ENCODE peak calls at places on chromosomes 1 and 21, in eight cellular contexts. Q, L, F, K, I, O, H and R are unnamed samples.

GRCh38 chr1:232987741-232988140 is 37.3 kb downstream of the NTPCR start:
- DNase-seq in H (no peak), Q (no peak), L (no peak), K (no peak), F (no peak), I (no peak), O (no peak), R (no peak)

GRCh38 chr21:44067011-44067839 is 40.0 kb upstream of the PWP2 start:
- DNase-seq in I (no peak), F (no peak), O (no peak), Q (no peak), H (no peak), K (no peak), L (no peak), R (no peak)

GRCh38 chr1:115545791-115546733 is 95.7 kb upstream of the VANGL1 start:
- DNase-seq in H (no peak), F (peak; percentile 97), L (no peak), O (no peak), K (peak; percentile 36), I (no peak), Q (peak; percentile 68), R (peak; percentile 46)

GRCh38 chr1:1014896-1015681 is 1.8 kb downstream of the ISG15 start:
- DNase-seq in Q (no peak), I (no peak), F (no peak), O (no peak), L (no peak), H (no peak), K (no peak), R (no peak)

GRCh38 chr1:98316286-98316685 is 345.2 kb upstream of the SNX7 start:
- DNase-seq in K (no peak), H (no peak), Q (no peak), F (peak; percentile 46), O (no peak), I (no peak), L (no peak), R (no peak)

GRCh38 chr1:107879338-107879737 is 85.6 kb downstream of the VAV3 start:
- DNase-seq in O (no peak), F (peak; percentile 13), K (no peak), Q (no peak), I (no peak), L (no peak), H (no peak), R (no peak)

GRCh38 chr1:154627247-154628121 is 19.5 kb upstream of the ADAR start:
- DNase-seq in H (peak; percentile 92), I (peak; percentile 89), F (peak; percentile 83), L (peak; percentile 88), O (peak; percentile 94), K (peak; percentile 95), Q (peak; percentile 90), R (peak; percentile 95)

GRCh38 chr1:221074325-221074724 is 195.1 kb downstream of the HLX start:
- DNase-seq in K (no peak), H (no peak), O (no peak), Q (no peak), F (no peak), I (no peak), L (no peak), R (no peak)

GRCh38 chr1:215181518-215181917 is 99.0 kb downstream of the KCNK2 start:
- DNase-seq in H (no peak), O (no peak), L (no peak), I (no peak), K (no peak), Q (no peak), F (peak; percentile 8), R (no peak)

GRCh38 chr21:42162831-42163510 is 56.0 kb upstream of the ABCG1 start:
- DNase-seq in O (no peak), K (no peak), Q (no peak), L (no peak), I (no peak), H (no peak), F (peak; percentile 23), R (no peak)

GRCh38 chr21:41671859-41672542 is 94.9 kb downstream of the RIPK4 start:
- DNase-seq in I (no peak), K (no peak), H (no peak), Q (peak; percentile 49), L (no peak), O (no peak), F (no peak), R (no peak)

GRCh38 chr1:2587071-2587859 is 688 bp downstream of the PRXL2B start:
- DNase-seq in K (no peak), O (no peak), I (no peak), L (no peak), F (peak; percentile 12), H (no peak), Q (no peak), R (no peak)

GRCh38 chr21:44482581-44483287 is 27.4 kb downstream of the LRRC3 start:
- DNase-seq in Q (no peak), I (no peak), L (no peak), F (no peak), K (no peak), O (no peak), H (no peak), R (no peak)

GRCh38 chr1:241711326-241711725 is 59.2 kb downstream of the WDR64 start:
- DNase-seq in I (no peak), F (no peak), H (no peak), L (no peak), K (no peak), Q (no peak), O (no peak), R (no peak)

GRCh38 chr1:86471296-86471695 is 2.6 kb downstream of the CLCA1 start:
- DNase-seq in I (no peak), O (no peak), F (no peak), L (no peak), K (no peak), H (no peak), Q (no peak), R (no peak)

GRCh38 chr1:216553040-216553439 is 129.8 kb upstream of the USH2A start:
- DNase-seq in I (no peak), Q (no peak), K (no peak), F (no peak), L (no peak), O (no peak), H (no peak), R (no peak)

GRCh38 chr21:31354604-31355443 is 10.8 kb upstream of the TIAM1 start:
- DNase-seq in H (no peak), I (no peak), K (no peak), O (no peak), Q (no peak), F (peak; percentile 99), L (peak; percentile 68), R (no peak)

GRCh38 chr1:67687649-67688048 is 2.6 kb downstream of the GADD45A start:
- DNase-seq in I (no peak), Q (no peak), K (no peak), L (no peak), F (peak; percentile 34), H (no peak), O (no peak), R (no peak)

GRCh38 chr1:30718636-30719405 is 4.6 kb downstream of the MATN1 start:
- DNase-seq in I (peak; percentile 97), K (peak; percentile 79), L (peak; percentile 73), O (peak; percentile 96), H (peak; percentile 98), F (peak; percentile 96), Q (peak; percentile 91), R (peak; percentile 79)

GRCh38 chr1:193730017-193730416 is 543.6 kb upstream of the B3GALT2 start:
- DNase-seq in O (no peak), I (no peak), Q (no peak), L (no peak), H (no peak), F (no peak), K (no peak), R (no peak)

GRCh38 chr1:172585861-172586260 is 52.9 kb downstream of the SUCO start:
- DNase-seq in L (no peak), H (no peak), O (no peak), F (peak; percentile 52), Q (no peak), K (no peak), I (no peak), R (no peak)

DNA sequence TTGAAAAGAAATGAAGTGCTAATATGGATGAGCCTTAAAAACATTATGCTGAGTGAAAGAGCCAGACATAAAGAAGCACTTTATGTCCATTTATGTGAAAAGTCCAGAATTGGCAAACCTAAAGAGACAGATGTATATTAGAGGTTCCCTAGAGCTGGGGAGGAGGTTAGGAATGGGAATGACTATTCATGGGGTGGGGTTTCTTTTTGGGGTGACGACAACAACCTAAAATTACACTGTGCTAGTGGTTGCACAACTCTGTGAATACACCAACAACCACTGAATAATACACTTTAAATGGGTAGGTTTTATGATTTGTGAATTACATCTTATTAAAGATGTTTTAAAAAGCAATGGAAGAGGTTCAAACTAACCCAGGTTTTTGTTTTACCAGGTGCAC is 259.9 kb downstream of the RHOU start:
- DNase-seq in L (no peak), K (no peak), O (no peak), Q (no peak), F (no peak), H (no peak), I (no peak), R (no peak)
- H3K9me3 ChIP-seq in L (no peaks in the 10 kb centered on the region), K (no peaks in the 10 kb centered on the region), O (no peaks in the 10 kb centered on the region), Q (no peaks in the 10 kb centered on the region), F (no peaks in the 10 kb centered on the region), H (no peaks in the 10 kb centered on the region), I (no peaks in the 10 kb centered on the region), R (no peaks in the 10 kb centered on the region)

GRCh38 chr1:152757747-152758146 is at the start of gene KPRP:
- DNase-seq in Q (no peak), L (no peak), O (no peak), H (no peak), I (no peak), K (no peak), F (no peak), R (no peak)

GRCh38 chr1:152758636-152759035 is 811 bp downstream of the KPRP start:
- DNase-seq in O (no peak), K (no peak), H (no peak), I (no peak), Q (no peak), L (no peak), F (no peak), R (no peak)

GRCh38 chr1:152759453-152760173 is 1.8 kb downstream of the KPRP start:
- DNase-seq in K (no peak), F (peak; percentile 79), O (peak; percentile 59), I (no peak), L (no peak), H (no peak), Q (no peak), R (no peak)

GRCh38 chr1:152756872-152757271 is 953 bp upstream of the KPRP start:
- DNase-seq in K (no peak), H (no peak), O (no peak), I (no peak), F (peak; percentile 65), L (no peak), Q (no peak), R (no peak)

GRCh38 chr1:152761609-152762213 is 3.9 kb downstream of the KPRP start:
- DNase-seq in L (no peak), O (no peak), K (no peak), F (peak; percentile 63), Q (no peak), I (no peak), H (no peak), R (no peak)
- H3K9me3 ChIP-seq in L (no peaks in the 10 kb centered on the region), O (no peaks in the 10 kb centered on the region), K (no peaks in the 10 kb centered on the region), F (no peaks in the 10 kb centered on the region), Q (no peaks in the 10 kb centered on the region), I (no peaks in the 10 kb centered on the region), H (no peaks in the 10 kb centered on the region), R (no peaks in the 10 kb centered on the region)

GRCh38 chr1:152466217-152466616 is 44.4 kb upstream of the LCE5A start:
- DNase-seq in I (no peak), F (no peak), O (no peak), H (no peak), K (no peak), Q (no peak), L (no peak), R (no peak)
- H3K9me3 ChIP-seq in I (peaks cover 12% of the 10 kb centered on the region), F (no peaks in the 10 kb centered on the region), O (no peaks in the 10 kb centered on the region), H (no peaks in the 10 kb centered on the region), K (no peaks in the 10 kb centered on the region), Q (no peaks in the 10 kb centered on the region), L (no peaks in the 10 kb centered on the region), R (no peaks in the 10 kb centered on the region)

GRCh38 chr1:248231117-248231516 is at the start of gene OR2M4:
- DNase-seq in I (no peak), L (no peak), H (no peak), K (no peak), F (no peak), Q (no peak), O (no peak), R (no peak)
- H3K9me3 ChIP-seq in I (peaks cover 6% of the 10 kb centered on the region), L (no peaks in the 10 kb centered on the region), H (no peaks in the 10 kb centered on the region), K (no peaks in the 10 kb centered on the region), F (peaks cover 16% of the 10 kb centered on the region), Q (peaks cover 7% of the 10 kb centered on the region), O (no peaks in the 10 kb centered on the region), R (no peaks in the 10 kb centered on the region)